ENCODE peak calls at places on chromosomes 4 and X, in seven cellular contexts. C, D, Y, N, Q, V and I are unnamed samples.

GRCh38 chr4:57110635-57111546 is 706 bp upstream of the IGFBP7 start:
- DNase-seq in D (peak; percentile 53), Q (peak; percentile 62), C (peak; percentile 1), N (no peak), V (peak; percentile 68), Y (peak; percentile 59), I (peak; percentile 29)

GRCh38 chr4:108889696-108890475 is 127.0 kb upstream of the ETNPPL start:
- DNase-seq in V (no peak), Y (no peak), C (no peak), N (no peak), Q (no peak), D (no peak), I (no peak)

GRCh38 chrX:134631404-134632346 is 26.6 kb downstream of the PLAC1 start:
- DNase-seq in D (no peak), Q (no peak), C (no peak), V (peak; percentile 31), Y (no peak), N (no peak), I (no peak)

GRCh38 chr4:70980196-70980595 is 13.3 kb upstream of the DCK start:
- DNase-seq in Q (no peak), C (no peak), V (no peak), Y (no peak), D (no peak), N (no peak), I (no peak)

GRCh38 chr4:6169239-6169638 is 31.1 kb downstream of the JAKMIP1 start:
- DNase-seq in Q (no peak), D (no peak), C (no peak), N (no peak), V (no peak), Y (no peak), I (no peak)

GRCh38 chr4:41541697-41542096 is 3.7 kb downstream of the LIMCH1 start:
- DNase-seq in V (no peak), Q (no peak), C (no peak), N (no peak), Y (no peak), D (no peak), I (peak; percentile 8)

GRCh38 chrX:20263474-20263873 is 3.2 kb downstream of the RPS6KA3 start:
- DNase-seq in V (no peak), Y (no peak), C (no peak), N (no peak), D (no peak), Q (no peak), I (no peak)

GRCh38 chr4:37882665-37883296 is 8.1 kb upstream of the TBC1D1 start:
- DNase-seq in Q (no peak), C (no peak), N (no peak), Y (peak; percentile 5), D (no peak), V (peak; percentile 18), I (no peak)

GRCh38 chrX:17025903-17026302 is 79.4 kb downstream of the REPS2 start:
- DNase-seq in Q (no peak), D (no peak), C (no peak), N (no peak), Y (no peak), V (no peak), I (no peak)

GRCh38 chr4:139556735-139557505 is 901 bp upstream of the SETD7 start:
- DNase-seq in V (peak; percentile 70), N (no peak), C (peak; percentile 65), Y (peak; percentile 33), Q (no peak), D (no peak), I (peak; percentile 67)

GRCh38 chr4:105550641-105551040 is 1.8 kb upstream of the ARHGEF38 start:
- DNase-seq in V (no peak), D (no peak), N (no peak), Q (no peak), Y (no peak), C (no peak), I (no peak)

GRCh38 chr4:8281519-8282133 is 12.1 kb downstream of the HTRA3 start:
- DNase-seq in V (peak; percentile 29), N (no peak), C (no peak), Y (no peak), D (no peak), Q (no peak), I (no peak)

GRCh38 chrX:107290019-107290418 is 83.6 kb downstream of the DNAAF6 start:
- DNase-seq in C (no peak), Q (no peak), N (no peak), Y (no peak), D (no peak), V (no peak), I (no peak)

GRCh38 chr4:6416518-6417286 is 55.7 kb downstream of the PPP2R2C start:
- DNase-seq in D (no peak), N (no peak), V (no peak), Q (no peak), C (no peak), Y (no peak), I (no peak)

GRCh38 chr4:177759714-177760113 is 317.5 kb upstream of the AGA start:
- DNase-seq in Y (no peak), Q (no peak), V (no peak), C (no peak), D (no peak), N (no peak), I (no peak)